ENCODE peak calls at places on chromosome 22, in six cellular contexts. D, X, H, R, V and A are unnamed samples.

GRCh38 chr22:49878206-49878605 is 24.6 kb downstream of the ZBED4 start:
- DNase-seq in D (no peak), X (no peak), H (no peak), R (no peak), V (no peak), A (no peak)

GRCh38 chr22:45977003-45977395 is at the start of gene WNT7B:
- DNase-seq in D (no peak), X (no peak), H (no peak), R (no peak), V (no peak), A (peak; percentile 71)

GRCh38 chr22:46067159-46068111 is 82.9 kb upstream of the PPARA start:
- DNase-seq in D (no peak), X (no peak), H (no peak), R (peak; percentile 38), V (no peak), A (peak; percentile 38)

GRCh38 chr22:49768961-49769690 is 58.5 kb downstream of the BRD1 start:
- DNase-seq in D (no peak), X (no peak), H (no peak), R (no peak), V (no peak), A (no peak)

GRCh38 chr22:42202669-42203068 is 67.8 kb downstream of the TCF20 start:
- DNase-seq in D (peak; percentile 63), X (no peak), H (no peak), R (no peak), V (no peak), A (peak; percentile 44)

GRCh38 chr22:31093956-31094622 is 13.0 kb downstream of the SMTN start:
- DNase-seq in D (no peak), X (no peak), H (no peak), R (peak; percentile 48), V (no peak), A (no peak)

GRCh38 chr22:36379593-36380361 is 8.0 kb downstream of the MYH9 start:
- DNase-seq in D (peak; percentile 72), X (peak; percentile 75), H (no peak), R (no peak), V (no peak), A (no peak)

GRCh38 chr22:49586873-49587272 is 240.8 kb downstream of the BRD1 start:
- DNase-seq in D (no peak), X (no peak), H (no peak), R (no peak), V (no peak), A (no peak)

GRCh38 chr22:39117585-39118191 is 20.6 kb downstream of the APOBEC3H start:
- DNase-seq in D (peak; percentile 79), X (peak; percentile 92), H (peak; percentile 34), R (no peak), V (no peak), A (peak; percentile 13)